ENCODE peak calls at places on chromosome 19, in nine cellular contexts. E is astrocyte of the spinal cord; P is activated CD4-positive, alpha-beta T cell treated with anti-CD3 and anti-CD28 coated beads for 24 hours; G is activated gamma-delta T cell treated with anti-CD3 and anti-CD28 coated beads, Interleukin-2, amount 50 U/mL, for 16 hours; X is stimulated activated CD4-positive, alpha-beta T cell treated with anti-CD3 and anti-CD28 coated beads, Interleukin-1b, Interleukin-23, amount 100 ng/mL, for 24 hours; W is activated CD4-positive, CD25-positive, alpha-beta regulatory T cell; V is mammary epithelial cell; J is GM04504; N is stimulated activated CD8-positive, alpha-beta memory T cell treated with anti-CD3 and anti-CD28 coated beads, Interleukin-4, amount 100 ng/mL, for 24 hours. K is an unnamed sample.

GRCh38 chr19:34539396-34539795 is 57.8 kb downstream of the WTIP start:
- DNase-seq in E (no peak), X (no peak), P (no peak), N (no peak), J (no peak), G (no peak), V (no peak), W (no peak), K (no peak)

GRCh38 chr19:23093832-23094231 is 23.0 kb upstream of the ZNF730 start:
- DNase-seq in E (no peak), P (no peak), V (no peak), N (no peak), J (no peak), G (no peak), W (no peak), X (no peak), K (no peak)

GRCh38 chr19:55688422-55689218 is 13.6 kb downstream of the EPN1 start:
- DNase-seq in X (no peak), J (no peak), P (no peak), G (no peak), N (no peak), W (no peak), V (no peak), E (no peak), K (no peak)

GRCh38 chr19:17560205-17560595 is 4.8 kb downstream of the COLGALT1 start:
- DNase-seq in J (no peak), V (no peak), N (no peak), P (no peak), E (peak), W (no peak), X (no peak), G (no peak), K (no peak)

GRCh38 chr19:48724796-48725753 is 5.5 kb upstream of the MAMSTR start:
- DNase-seq in P (no peak), N (no peak), X (no peak), V (peak), E (peak), J (no peak), W (no peak), G (no peak), K (no peak)

GRCh38 chr19:34310494-34310981 is 54.5 kb upstream of the GPI start:
- DNase-seq in X (no peak), J (no peak), E (no peak), V (no peak), W (no peak), P (no peak), G (no peak), N (no peak), K (no peak)

GRCh38 chr19:10747674-10748073 is 29.8 kb downstream of the DNM2 start:
- DNase-seq in V (no peak), P (no peak), X (no peak), J (no peak), G (no peak), N (no peak), W (no peak), E (no peak), K (no peak)

GRCh38 chr19:34235425-34235940 is 18.9 kb upstream of the GARRE1 start:
- DNase-seq in E (no peak), J (no peak), P (no peak), W (no peak), G (no peak), V (no peak), N (no peak), X (no peak), K (no peak)

GRCh38 chr19:13154911-13155471 is 4.8 kb downstream of the IER2 start:
- DNase-seq in N (peak), G (peak), V (peak), X (no peak), E (peak), P (peak), W (peak), J (no peak), K (peak)

GRCh38 chr19:52603558-52604207 is 33.6 kb downstream of the ZNF701 start:
- DNase-seq in J (no peak), N (no peak), G (no peak), X (no peak), P (no peak), E (no peak), W (no peak), V (no peak), K (no peak)

GRCh38 chr19:7904074-7905020 is 670 bp downstream of the MAP2K7 start:
- DNase-seq in G (peak), X (no peak), N (peak), W (peak), E (peak), J (no peak), P (peak), V (no peak), K (peak)

K was measured in ecto neural progenitor cell.